ENCODE peak calls at places on chromosomes 1 and 21, in seven cellular contexts. One of them, this sample, is unnamed.

GRCh38 chr1:57489342-57490036 is 65.6 kb upstream of the DAB1 start:
- DNase-seq in breast epithelium: no peak
- DNase-seq in tibial nerve: no peak
- DNase-seq in astrocyte of the cerebellum: peak
- DNase-seq in Peyer's patch: no peak
- DNase-seq in lower lobe of right lung: no peak
- DNase-seq in nephron progenitor cell: no peak
- DNase-seq in this sample: no peak

GRCh38 chr1:241229216-241229615 is 127.8 kb downstream of the RGS7 start:
- DNase-seq in breast epithelium: no peak
- DNase-seq in tibial nerve: no peak
- DNase-seq in astrocyte of the cerebellum: no peak
- DNase-seq in Peyer's patch: peak
- DNase-seq in lower lobe of right lung: no peak
- DNase-seq in nephron progenitor cell: no peak
- DNase-seq in this sample: no peak

GRCh38 chr21:15066231-15066577 is 1.4 kb upstream of the NRIP1 start:
- DNase-seq in breast epithelium: no peak
- DNase-seq in tibial nerve: no peak
- DNase-seq in astrocyte of the cerebellum: no peak
- DNase-seq in Peyer's patch: no peak
- DNase-seq in lower lobe of right lung: no peak
- DNase-seq in nephron progenitor cell: no peak
- DNase-seq in this sample: no peak

GRCh38 chr1:41664861-41665640 is 180.6 kb upstream of the EDN2 start:
- DNase-seq in breast epithelium: peak
- DNase-seq in tibial nerve: no peak
- DNase-seq in astrocyte of the cerebellum: peak
- DNase-seq in Peyer's patch: no peak
- DNase-seq in lower lobe of right lung: no peak
- DNase-seq in nephron progenitor cell: no peak
- DNase-seq in this sample: no peak

GRCh38 chr1:177181631-177182291 is 11.0 kb downstream of the BRINP2 start:
- DNase-seq in breast epithelium: peak
- DNase-seq in tibial nerve: peak
- DNase-seq in astrocyte of the cerebellum: peak
- DNase-seq in Peyer's patch: peak
- DNase-seq in lower lobe of right lung: peak
- DNase-seq in nephron progenitor cell: peak
- DNase-seq in this sample: peak

GRCh38 chr1:63914241-63914640 is 140.4 kb downstream of the ROR1 start:
- DNase-seq in breast epithelium: no peak
- DNase-seq in tibial nerve: no peak
- DNase-seq in astrocyte of the cerebellum: no peak
- DNase-seq in Peyer's patch: no peak
- DNase-seq in lower lobe of right lung: no peak
- DNase-seq in nephron progenitor cell: no peak
- DNase-seq in this sample: no peak

GRCh38 chr21:36709868-36710728 is 11.2 kb downstream of the SIM2 start:
- DNase-seq in breast epithelium: no peak
- DNase-seq in tibial nerve: no peak
- DNase-seq in astrocyte of the cerebellum: no peak
- DNase-seq in Peyer's patch: no peak
- DNase-seq in lower lobe of right lung: no peak
- DNase-seq in nephron progenitor cell: no peak
- DNase-seq in this sample: peak

GRCh38 chr1:161879261-161879660 is 113.1 kb downstream of the ATF6 start:
- DNase-seq in breast epithelium: no peak
- DNase-seq in tibial nerve: no peak
- DNase-seq in astrocyte of the cerebellum: no peak
- DNase-seq in Peyer's patch: no peak
- DNase-seq in lower lobe of right lung: no peak
- DNase-seq in nephron progenitor cell: no peak
- DNase-seq in this sample: no peak

GRCh38 chr1:117967900-117968299 is 38.4 kb downstream of the WDR3 start:
- DNase-seq in breast epithelium: no peak
- DNase-seq in tibial nerve: no peak
- DNase-seq in astrocyte of the cerebellum: peak
- DNase-seq in Peyer's patch: no peak
- DNase-seq in lower lobe of right lung: no peak
- DNase-seq in nephron progenitor cell: no peak
- DNase-seq in this sample: no peak

GRCh38 chr1:75725861-75726361 is 1.4 kb downstream of the ACADM start:
- DNase-seq in breast epithelium: no peak
- DNase-seq in tibial nerve: no peak
- DNase-seq in astrocyte of the cerebellum: no peak
- DNase-seq in Peyer's patch: peak
- DNase-seq in lower lobe of right lung: no peak
- DNase-seq in nephron progenitor cell: no peak
- DNase-seq in this sample: no peak

GRCh38 chr1:22123071-22123390 is 19.9 kb downstream of the WNT4 start:
- DNase-seq in breast epithelium: no peak
- DNase-seq in tibial nerve: no peak
- DNase-seq in astrocyte of the cerebellum: no peak
- DNase-seq in Peyer's patch: no peak
- DNase-seq in lower lobe of right lung: no peak
- DNase-seq in nephron progenitor cell: no peak
- DNase-seq in this sample: no peak

GRCh38 chr1:158095737-158096335 is 84.9 kb upstream of the CD1D start:
- DNase-seq in breast epithelium: no peak
- DNase-seq in tibial nerve: peak
- DNase-seq in astrocyte of the cerebellum: no peak
- DNase-seq in Peyer's patch: peak
- DNase-seq in lower lobe of right lung: no peak
- DNase-seq in nephron progenitor cell: no peak
- DNase-seq in this sample: no peak

GRCh38 chr1:40802078-40803075 is 18.8 kb downstream of the KCNQ4 start:
- DNase-seq in breast epithelium: peak
- DNase-seq in tibial nerve: peak
- DNase-seq in astrocyte of the cerebellum: peak
- DNase-seq in Peyer's patch: peak
- DNase-seq in lower lobe of right lung: peak
- DNase-seq in nephron progenitor cell: peak
- DNase-seq in this sample: peak

GRCh38 chr1:210754931-210755670 is 378.8 kb downstream of the KCNH1 start:
- DNase-seq in breast epithelium: peak
- DNase-seq in tibial nerve: no peak
- DNase-seq in astrocyte of the cerebellum: peak
- DNase-seq in Peyer's patch: no peak
- DNase-seq in lower lobe of right lung: no peak
- DNase-seq in nephron progenitor cell: no peak
- DNase-seq in this sample: no peak

GRCh38 chr1:56578963-56579875 is at the start of gene PLPP3:
- DNase-seq in breast epithelium: peak
- DNase-seq in tibial nerve: peak
- DNase-seq in astrocyte of the cerebellum: peak
- DNase-seq in Peyer's patch: peak
- DNase-seq in lower lobe of right lung: peak
- DNase-seq in nephron progenitor cell: peak
- DNase-seq in this sample: peak

GRCh38 chr1:207050768-207051614 is at the start of gene YOD1:
- DNase-seq in breast epithelium: peak
- DNase-seq in tibial nerve: peak
- DNase-seq in astrocyte of the cerebellum: peak
- DNase-seq in Peyer's patch: peak
- DNase-seq in lower lobe of right lung: peak
- DNase-seq in nephron progenitor cell: peak
- DNase-seq in this sample: peak

GRCh38 chr1:204731997-204732396 is 46.5 kb upstream of the LRRN2 start:
- DNase-seq in breast epithelium: no peak
- DNase-seq in tibial nerve: no peak
- DNase-seq in astrocyte of the cerebellum: no peak
- DNase-seq in Peyer's patch: no peak
- DNase-seq in lower lobe of right lung: no peak
- DNase-seq in nephron progenitor cell: no peak
- DNase-seq in this sample: no peak

GRCh38 chr1:193392686-193393085 is 206.3 kb upstream of the B3GALT2 start:
- DNase-seq in breast epithelium: no peak
- DNase-seq in tibial nerve: no peak
- DNase-seq in astrocyte of the cerebellum: no peak
- DNase-seq in Peyer's patch: no peak
- DNase-seq in lower lobe of right lung: no peak
- DNase-seq in nephron progenitor cell: no peak
- DNase-seq in this sample: no peak
- TF ChIP-seq CTCF in breast epithelium: no peak
- TF ChIP-seq CTCF in tibial nerve: no peak
- TF ChIP-seq CTCF in astrocyte of the cerebellum: no peak
- TF ChIP-seq CTCF in Peyer's patch: no peak
- TF ChIP-seq CTCF in lower lobe of right lung: no peak
- TF ChIP-seq CTCF in nephron progenitor cell: no peak
- TF ChIP-seq CTCF in this sample: no peak

DNA sequence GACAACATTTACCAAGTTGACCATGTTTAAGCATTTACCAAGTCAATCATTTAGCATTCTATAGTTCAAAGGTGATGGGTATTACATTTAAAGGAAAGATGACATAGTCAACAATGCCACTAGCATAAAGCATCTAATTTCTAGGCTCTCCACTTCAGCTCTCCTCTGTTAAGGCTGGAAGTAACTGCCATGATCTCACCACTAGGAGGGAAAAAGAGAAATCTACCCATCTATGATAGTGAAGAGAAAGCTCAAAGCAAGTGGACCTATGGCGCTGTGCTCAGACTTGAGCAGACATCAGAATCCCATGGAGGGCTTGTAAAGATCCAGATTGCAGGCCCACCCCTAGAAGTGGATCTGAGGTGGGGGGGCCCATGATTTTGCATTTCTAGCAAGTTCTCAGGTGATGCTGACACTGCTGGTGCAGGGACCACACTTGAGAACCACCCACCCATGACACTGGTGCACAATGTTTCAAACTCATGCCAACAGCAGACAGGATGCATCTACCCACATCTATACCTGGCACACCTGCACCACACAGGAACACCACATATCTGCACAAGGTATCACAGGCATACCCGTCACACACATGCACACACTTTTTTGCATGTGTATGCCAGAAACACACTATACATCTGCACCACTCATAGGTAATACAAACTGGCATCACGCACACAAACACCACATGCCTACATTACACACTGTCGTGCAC is 392.9 kb upstream of the RUNX1 start:
- DNase-seq in breast epithelium: no peak
- DNase-seq in tibial nerve: no peak
- DNase-seq in astrocyte of the cerebellum: no peak
- DNase-seq in Peyer's patch: no peak
- DNase-seq in lower lobe of right lung: no peak
- DNase-seq in nephron progenitor cell: no peak
- DNase-seq in this sample: no peak
- TF ChIP-seq CTCF in breast epithelium: no peak
- TF ChIP-seq CTCF in tibial nerve: no peak
- TF ChIP-seq CTCF in astrocyte of the cerebellum: peak
- TF ChIP-seq CTCF in Peyer's patch: no peak
- TF ChIP-seq CTCF in lower lobe of right lung: no peak
- TF ChIP-seq CTCF in nephron progenitor cell: no peak
- TF ChIP-seq CTCF in this sample: no peak

GRCh38 chr1:229106526-229107105 is 164.3 kb upstream of the RAB4A start:
- DNase-seq in breast epithelium: no peak
- DNase-seq in tibial nerve: no peak
- DNase-seq in astrocyte of the cerebellum: no peak
- DNase-seq in Peyer's patch: no peak
- DNase-seq in lower lobe of right lung: no peak
- DNase-seq in nephron progenitor cell: no peak
- DNase-seq in this sample: peak

GRCh38 chr1:229105822-229106525 is 164.9 kb upstream of the RAB4A start:
- DNase-seq in breast epithelium: no peak
- DNase-seq in tibial nerve: no peak
- DNase-seq in astrocyte of the cerebellum: no peak
- DNase-seq in Peyer's patch: no peak
- DNase-seq in lower lobe of right lung: no peak
- DNase-seq in nephron progenitor cell: no peak
- DNase-seq in this sample: peak

GRCh38 chr1:229104654-229105053 is 166.3 kb upstream of the RAB4A start:
- DNase-seq in breast epithelium: no peak
- DNase-seq in tibial nerve: no peak
- DNase-seq in astrocyte of the cerebellum: no peak
- DNase-seq in Peyer's patch: no peak
- DNase-seq in lower lobe of right lung: no peak
- DNase-seq in nephron progenitor cell: no peak
- DNase-seq in this sample: no peak

GRCh38 chr1:229102741-229103480 is 168.0 kb upstream of the RAB4A start:
- DNase-seq in breast epithelium: no peak
- DNase-seq in tibial nerve: no peak
- DNase-seq in astrocyte of the cerebellum: no peak
- DNase-seq in Peyer's patch: no peak
- DNase-seq in lower lobe of right lung: no peak
- DNase-seq in nephron progenitor cell: no peak
- DNase-seq in this sample: no peak

GRCh38 chr1:229105109-229105508 is 165.8 kb upstream of the RAB4A start:
- DNase-seq in breast epithelium: no peak
- DNase-seq in tibial nerve: no peak
- DNase-seq in astrocyte of the cerebellum: no peak
- DNase-seq in Peyer's patch: no peak
- DNase-seq in lower lobe of right lung: no peak
- DNase-seq in nephron progenitor cell: no peak
- DNase-seq in this sample: peak
- TF ChIP-seq CTCF in breast epithelium: no peak
- TF ChIP-seq CTCF in tibial nerve: no peak
- TF ChIP-seq CTCF in astrocyte of the cerebellum: no peak
- TF ChIP-seq CTCF in Peyer's patch: no peak
- TF ChIP-seq CTCF in lower lobe of right lung: no peak
- TF ChIP-seq CTCF in nephron progenitor cell: no peak
- TF ChIP-seq CTCF in this sample: no peak

GRCh38 chr1:94851571-94851970 is 31.4 kb downstream of the SLC44A3 start:
- DNase-seq in breast epithelium: no peak
- DNase-seq in tibial nerve: no peak
- DNase-seq in astrocyte of the cerebellum: no peak
- DNase-seq in Peyer's patch: no peak
- DNase-seq in lower lobe of right lung: no peak
- DNase-seq in nephron progenitor cell: no peak
- DNase-seq in this sample: no peak

GRCh38 chr1:94856004-94856403 is 35.8 kb downstream of the SLC44A3 start:
- DNase-seq in breast epithelium: no peak
- DNase-seq in tibial nerve: no peak
- DNase-seq in astrocyte of the cerebellum: no peak
- DNase-seq in Peyer's patch: no peak
- DNase-seq in lower lobe of right lung: no peak
- DNase-seq in nephron progenitor cell: no peak
- DNase-seq in this sample: no peak

GRCh38 chr1:94855307-94855700 is 35.1 kb downstream of the SLC44A3 start:
- DNase-seq in breast epithelium: no peak
- DNase-seq in tibial nerve: no peak
- DNase-seq in astrocyte of the cerebellum: no peak
- DNase-seq in Peyer's patch: no peak
- DNase-seq in lower lobe of right lung: no peak
- DNase-seq in nephron progenitor cell: no peak
- DNase-seq in this sample: no peak

GRCh38 chr1:94854458-94855306 is 34.5 kb downstream of the SLC44A3 start:
- DNase-seq in breast epithelium: peak
- DNase-seq in tibial nerve: peak
- DNase-seq in astrocyte of the cerebellum: peak
- DNase-seq in Peyer's patch: peak
- DNase-seq in lower lobe of right lung: peak
- DNase-seq in nephron progenitor cell: peak
- DNase-seq in this sample: peak

DNA sequence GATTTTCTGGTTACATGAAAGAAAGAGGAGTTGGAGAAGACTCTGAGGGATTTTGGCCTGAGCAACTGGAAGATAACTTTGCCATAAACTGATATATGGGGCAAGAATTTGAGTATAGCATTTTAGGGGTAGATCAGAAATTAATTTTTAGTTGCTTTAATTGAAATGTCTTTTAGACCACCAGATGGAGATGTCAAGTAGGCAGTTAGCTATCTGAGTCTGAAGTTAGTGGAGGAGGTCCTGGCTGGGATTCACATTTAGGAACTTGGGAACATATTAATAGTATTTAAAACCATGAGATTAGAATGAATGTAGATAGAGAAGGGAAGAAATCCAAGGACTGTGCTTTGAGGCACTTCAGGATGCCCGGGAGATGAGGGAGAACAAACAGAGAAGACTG is 32.6 kb downstream of the SLC44A3 start:
- DNase-seq in breast epithelium: no peak
- DNase-seq in tibial nerve: no peak
- DNase-seq in astrocyte of the cerebellum: no peak
- DNase-seq in Peyer's patch: no peak
- DNase-seq in lower lobe of right lung: no peak
- DNase-seq in nephron progenitor cell: no peak
- DNase-seq in this sample: no peak
- TF ChIP-seq CTCF in breast epithelium: no peak
- TF ChIP-seq CTCF in tibial nerve: peak
- TF ChIP-seq CTCF in astrocyte of the cerebellum: peak
- TF ChIP-seq CTCF in Peyer's patch: no peak
- TF ChIP-seq CTCF in lower lobe of right lung: no peak
- TF ChIP-seq CTCF in nephron progenitor cell: no peak
- TF ChIP-seq CTCF in this sample: no peak